ENCODE peak calls at places on chromosomes 16 and 17, in seven cellular contexts. Z is CD8-positive, alpha-beta memory T cell; M is mammary epithelial cell; Q is NCI-H187; Y is erythroblast; R is ACHN; K is HFFc6. A is an unnamed sample.

GRCh38 chr17:66915204-66915611 is 49.3 kb upstream of the CACNG4 start:
- DNase-seq in Z (no peak), M (peak; percentile 64), Q (no peak), Y (no peak), R (peak; percentile 61), K (no peak), A (no peak)

GRCh38 chr16:1221628-1222552 is 3.2 kb downstream of the TPSG1 start:
- DNase-seq in Z (no peak), M (no peak), Q (no peak), Y (no peak), R (peak; percentile 18), K (no peak), A (no peak)

GRCh38 chr17:55301521-55302406 is 37.0 kb downstream of the HLF start:
- DNase-seq in Z (no peak), M (no peak), Q (no peak), Y (peak; percentile 48), R (no peak), K (no peak), A (no peak)

GRCh38 chr17:45110676-45111611 is 21.4 kb downstream of the PLCD3 start:
- DNase-seq in Z (no peak), M (no peak), Q (no peak), Y (no peak), R (no peak), K (no peak), A (no peak)

GRCh38 chr17:73792994-73793393 is 148.7 kb upstream of the SDK2 start:
- DNase-seq in Z (no peak), M (no peak), Q (no peak), Y (no peak), R (no peak), K (no peak), A (no peak)

GRCh38 chr16:82111944-82112343 is 58.1 kb downstream of the MPHOSPH6 start:
- DNase-seq in Z (no peak), M (peak; percentile 99), Q (no peak), Y (no peak), R (no peak), K (no peak), A (peak; percentile 86)

GRCh38 chr16:8872967-8873865 is 4.4 kb upstream of the CARHSP1 start:
- DNase-seq in Z (no peak), M (no peak), Q (no peak), Y (no peak), R (no peak), K (no peak), A (no peak)

GRCh38 chr16:13153696-13154095 is 252.3 kb downstream of the SHISA9 start:
- DNase-seq in Z (no peak), M (no peak), Q (no peak), Y (no peak), R (no peak), K (no peak), A (no peak)

GRCh38 chr16:29662000-29662728 is 883 bp upstream of the SPN start:
- DNase-seq in Z (no peak), M (no peak), Q (no peak), Y (no peak), R (no peak), K (no peak), A (no peak)

A was measured in epithelial cell of prostate.